ENCODE peak calls at places on chromosomes 11 and 22, in seven cellular contexts. I is HepG2, O is H1, T is GM12892, U is GM12878, W is K562, P is SK-N-SH. K is an unnamed sample.

GRCh38 chr11:84906995-84907394 is 720.1 kb downstream of the DLG2 start:
- DNase-seq in I (no peak), O (no peak), T (no peak), U (no peak), W (no peak), P (no peak), K (no peak)

GRCh38 chr22:27456696-27457503 is 344.7 kb downstream of the MN1 start:
- DNase-seq in I (no peak), O (no peak), T (no peak), U (no peak), W (no peak), P (no peak), K (no peak)

GRCh38 chr11:119641991-119642745 is 86.8 kb downstream of the NECTIN1 start:
- DNase-seq in I (peak), O (no peak), T (no peak), U (no peak), W (peak), P (peak), K (no peak)

GRCh38 chr11:107858217-107859070 is at the start of gene SLC35F2:
- DNase-seq in I (peak), O (peak), T (peak), U (peak), W (peak), P (peak), K (peak)

GRCh38 chr11:9803685-9804413 is 140.0 kb downstream of the SWAP70 start:
- DNase-seq in I (no peak), O (no peak), T (no peak), U (no peak), W (no peak), P (no peak), K (no peak)

GRCh38 chr11:102276302-102277182 is 40.7 kb upstream of the BIRC3 start:
- DNase-seq in I (no peak), O (no peak), T (no peak), U (no peak), W (no peak), P (no peak), K (no peak)

GRCh38 chr11:67376873-67377808 is 3.7 kb upstream of the CLCF1 start:
- DNase-seq in I (no peak), O (no peak), T (no peak), U (no peak), W (no peak), P (no peak), K (no peak)

GRCh38 chr11:8671651-8672062 is 10.8 kb downstream of the TRIM66 start:
- DNase-seq in I (no peak), O (no peak), T (no peak), U (no peak), W (no peak), P (no peak), K (no peak)

GRCh38 chr22:27386186-27386585 is 415.4 kb downstream of the MN1 start:
- DNase-seq in I (no peak), O (no peak), T (no peak), U (no peak), W (no peak), P (no peak), K (no peak)

GRCh38 chr11:120332822-120333716 is 3.1 kb upstream of the ARHGEF12 start:
- DNase-seq in I (no peak), O (no peak), T (no peak), U (no peak), W (no peak), P (no peak), K (no peak)

GRCh38 chr11:10902301-10902700 is 44.4 kb upstream of the ZBED5 start:
- DNase-seq in I (no peak), O (no peak), T (no peak), U (no peak), W (no peak), P (no peak), K (no peak)

GRCh38 chr22:36510384-36510783 is 3.5 kb upstream of the FOXRED2 start:
- DNase-seq in I (no peak), O (no peak), T (no peak), U (no peak), W (no peak), P (no peak), K (no peak)

GRCh38 chr22:48239461-48240164 is 1477.2 kb downstream of the TBC1D22A start:
- DNase-seq in I (no peak), O (no peak), T (no peak), U (no peak), W (no peak), P (no peak), K (no peak)

GRCh38 chr22:49260681-49261580 is 566.7 kb downstream of the BRD1 start:
- DNase-seq in I (no peak), O (no peak), T (no peak), U (no peak), W (no peak), P (no peak), K (no peak)

GRCh38 chr22:48640890-48641771 is 1186.5 kb downstream of the BRD1 start:
- DNase-seq in I (no peak), O (no peak), T (no peak), U (no peak), W (no peak), P (no peak), K (no peak)

GRCh38 chr11:116790167-116791001 is 1.3 kb downstream of the APOA5 start:
- DNase-seq in I (no peak), O (no peak), T (no peak), U (no peak), W (no peak), P (no peak), K (no peak)

GRCh38 chr22:44193537-44193896 is 12.8 kb downstream of the PARVG start:
- DNase-seq in I (no peak), O (no peak), T (no peak), U (no peak), W (no peak), P (no peak), K (no peak)

GRCh38 chr11:48044577-48044976 is 64.2 kb downstream of the PTPRJ start:
- DNase-seq in I (no peak), O (no peak), T (no peak), U (no peak), W (no peak), P (no peak), K (no peak)

DNA sequence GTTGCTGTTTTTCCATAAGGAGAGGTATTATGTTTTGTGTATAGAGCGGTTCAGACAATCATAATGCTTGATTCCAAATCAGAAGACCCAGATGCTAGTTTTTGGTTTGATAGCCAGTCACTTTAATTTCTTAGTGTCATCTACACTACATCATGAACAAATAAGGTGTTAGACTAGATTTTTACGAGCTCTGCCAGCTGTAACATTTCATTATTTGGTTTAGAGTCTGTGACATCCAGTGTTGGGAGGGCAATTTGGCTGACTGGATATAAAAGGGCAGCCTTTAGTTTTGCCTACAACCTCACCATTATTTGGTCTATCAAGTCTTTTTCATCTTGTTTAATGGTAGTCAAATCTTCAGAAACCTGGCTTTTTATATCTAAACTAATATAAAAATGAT is 30.2 kb upstream of the FBXO3 start:
- DNase-seq in I (no peak), O (no peak), T (no peak), U (no peak), W (no peak), P (no peak), K (no peak)
- TF ChIP-seq TAF1 in I (no peak), O (no peak), T (no peak), U (no peak), W (no peak), P (no peak), K (no peak)

DNA sequence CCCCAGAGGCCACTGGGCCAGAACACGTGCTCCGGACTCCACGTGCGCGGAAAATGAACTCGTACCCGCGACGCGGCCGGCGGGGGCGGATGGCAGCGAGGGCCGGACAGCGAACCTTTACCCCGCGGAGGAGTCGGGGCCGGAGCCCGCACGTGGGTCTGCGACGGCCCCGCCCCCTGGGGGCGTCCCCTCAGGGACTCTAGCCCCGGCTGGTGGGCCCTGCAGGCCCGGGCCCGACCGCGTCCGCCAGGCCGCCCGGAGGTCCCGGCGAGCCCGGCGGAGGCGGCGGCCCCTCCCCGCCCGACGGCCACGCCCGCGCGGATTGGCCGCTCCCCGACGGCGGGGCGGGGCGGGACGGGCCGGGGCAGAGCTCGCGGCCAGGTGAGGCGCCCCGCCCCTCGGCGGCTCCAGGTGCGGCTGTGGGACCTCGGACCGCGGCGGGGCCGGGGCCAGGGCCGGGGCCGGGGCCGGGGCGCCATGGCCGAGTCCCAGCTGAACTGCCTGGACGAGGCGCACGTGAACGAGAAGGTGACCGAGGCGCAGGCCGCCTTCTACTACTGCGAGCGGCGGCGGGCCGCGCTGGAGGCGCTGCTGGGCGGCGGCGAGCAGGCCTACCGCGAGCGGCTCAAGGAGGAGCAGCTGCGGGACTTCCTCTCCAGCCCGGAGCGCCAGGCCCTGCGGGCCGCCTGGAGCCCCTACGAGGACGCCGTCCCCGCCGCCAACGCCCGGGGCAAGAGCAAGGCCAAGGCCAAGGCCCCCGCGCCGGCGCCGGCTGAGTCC is at the start of gene FAM83F:
- DNase-seq in I (no peak), O (peak), T (no peak), U (no peak), W (no peak), P (no peak), K (peak)
- TF ChIP-seq TAF1 in I (no peak), O (peak), T (no peak), U (no peak), W (no peak), P (no peak), K (no peak)

GRCh38 chr22:47116426-47117341 is 354.2 kb downstream of the TBC1D22A start:
- DNase-seq in I (no peak), O (no peak), T (no peak), U (no peak), W (no peak), P (no peak), K (no peak)

GRCh38 chr22:47115921-47116320 is 353.5 kb downstream of the TBC1D22A start:
- DNase-seq in I (no peak), O (no peak), T (no peak), U (no peak), W (no peak), P (no peak), K (no peak)

GRCh38 chr22:47121791-47122190 is 359.3 kb downstream of the TBC1D22A start:
- DNase-seq in I (no peak), O (no peak), T (no peak), U (no peak), W (no peak), P (no peak), K (no peak)

GRCh38 chr22:47120399-47120798 is 357.9 kb downstream of the TBC1D22A start:
- DNase-seq in I (no peak), O (no peak), T (no peak), U (no peak), W (no peak), P (no peak), K (no peak)

DNA sequence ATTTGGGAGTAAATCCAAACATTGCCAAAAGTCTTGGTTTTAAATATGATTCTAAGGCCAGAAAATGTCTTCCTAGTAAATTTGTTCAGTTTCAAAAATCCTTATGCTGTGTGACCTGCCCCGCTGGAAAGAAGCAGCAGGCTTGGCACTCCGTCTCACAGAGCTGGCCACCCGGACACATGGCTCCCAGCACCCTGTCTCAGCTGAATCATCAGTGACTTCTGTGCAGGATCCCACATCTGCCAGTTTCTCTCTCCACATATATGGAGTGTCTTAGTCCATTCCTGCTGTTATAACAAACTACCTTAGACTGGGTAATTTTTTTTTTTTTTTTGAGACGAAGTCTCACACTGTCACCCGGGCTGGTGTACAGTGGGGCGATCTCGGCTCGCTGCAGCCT is 356.7 kb downstream of the TBC1D22A start:
- DNase-seq in I (no peak), O (no peak), T (no peak), U (no peak), W (no peak), P (no peak), K (no peak)
- TF ChIP-seq TAF1 in I (no peak), O (no peak), T (no peak), U (no peak), W (no peak), P (no peak), K (no peak)

DNA sequence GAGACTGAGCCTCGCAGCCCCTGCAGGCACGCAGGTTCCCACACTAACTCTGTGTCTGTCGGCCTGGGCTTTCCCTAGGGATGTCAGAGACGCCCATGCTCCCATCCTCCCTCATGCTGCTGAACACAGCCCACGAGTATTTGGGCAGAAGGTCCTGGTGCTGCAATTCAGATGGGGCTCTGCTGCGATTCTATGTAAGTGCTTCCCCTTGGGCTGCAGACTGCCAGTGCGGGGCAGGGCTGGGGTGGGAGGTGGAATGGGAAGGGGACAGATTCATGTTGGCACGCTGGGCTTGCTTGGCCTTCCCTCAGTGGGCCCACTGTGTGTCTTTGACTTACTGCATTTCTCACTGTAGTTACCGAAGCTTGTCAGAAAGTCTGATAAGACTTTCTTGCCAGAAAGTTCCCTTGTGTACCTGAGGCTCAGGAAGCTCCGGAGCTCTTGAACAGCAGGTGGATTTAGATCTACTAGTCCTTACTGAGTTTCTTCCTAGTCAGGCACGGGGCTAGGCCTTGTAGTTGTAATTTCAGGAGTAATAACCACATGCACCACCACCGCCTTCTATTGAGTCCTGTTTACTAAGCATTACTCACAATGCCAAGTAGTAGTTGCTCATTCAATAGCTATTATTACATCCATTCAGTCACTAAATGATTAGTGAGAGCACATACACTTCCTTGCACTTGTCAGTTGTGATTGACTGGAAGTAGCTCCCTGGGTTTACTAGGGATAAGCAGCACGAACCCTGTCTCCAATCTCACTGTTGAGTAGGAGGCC is 65.2 kb downstream of the CABIN1 start:
- DNase-seq in I (no peak), O (no peak), T (no peak), U (no peak), W (no peak), P (no peak), K (no peak)
- TF ChIP-seq TAF1 in I (no peak), O (no peak), T (no peak), U (no peak), W (no peak), P (no peak), K (no peak)

GRCh38 chr11:36380296-36381004 is 84.4 kb downstream of the PRR5L start:
- DNase-seq in I (no peak), O (no peak), T (no peak), U (no peak), W (no peak), P (no peak), K (no peak)

GRCh38 chr11:36377759-36378553 is 81.9 kb downstream of the PRR5L start:
- DNase-seq in I (no peak), O (no peak), T (no peak), U (no peak), W (no peak), P (no peak), K (no peak)

GRCh38 chr11:36379653-36380052 is 83.6 kb downstream of the PRR5L start:
- DNase-seq in I (no peak), O (no peak), T (no peak), U (no peak), W (no peak), P (no peak), K (no peak)

GRCh38 chr11:36383200-36383599 is 87.1 kb downstream of the PRR5L start:
- DNase-seq in I (no peak), O (no peak), T (no peak), U (no peak), W (no peak), P (no peak), K (no peak)

GRCh38 chr11:36381005-36381350 is 84.9 kb downstream of the PRR5L start:
- DNase-seq in I (no peak), O (no peak), T (no peak), U (no peak), W (no peak), P (no peak), K (no peak)
- TF ChIP-seq TAF1 in I (no peak), O (no peak), T (no peak), U (no peak), W (no peak), P (no peak), K (no peak)

DNA sequence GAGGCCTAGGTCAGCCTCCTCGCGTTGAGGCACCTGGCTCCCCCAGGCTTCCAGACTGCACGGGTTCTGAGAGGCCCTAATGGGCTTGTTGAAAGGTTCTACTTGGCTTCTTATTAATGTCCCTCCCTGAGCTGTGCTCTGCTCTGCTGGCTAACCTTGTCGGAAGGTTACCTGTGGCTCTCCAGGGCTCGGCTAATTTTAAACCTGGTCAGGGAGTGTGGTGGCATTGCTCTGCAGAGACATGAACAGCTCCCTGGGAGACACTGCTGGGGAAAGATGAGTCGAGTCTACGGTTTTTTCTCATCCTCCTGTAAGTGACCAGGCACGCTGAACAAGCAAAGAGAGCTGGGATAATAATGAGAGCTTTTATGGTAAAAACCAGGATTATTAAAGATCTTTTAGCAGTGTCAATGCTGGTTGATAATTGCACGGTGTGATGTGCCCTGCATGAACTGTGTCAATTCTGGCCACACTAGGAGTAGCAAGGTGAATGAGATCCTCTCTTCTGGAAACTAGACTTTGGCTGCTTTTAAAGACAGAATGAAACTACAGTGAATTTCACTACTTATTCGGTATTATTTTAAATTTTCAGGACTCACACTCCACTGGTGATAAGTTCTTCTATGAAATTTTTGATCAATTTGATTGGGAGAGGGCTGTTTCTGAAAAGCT is 70.7 kb downstream of the TEAD1 start:
- DNase-seq in I (no peak), O (no peak), T (no peak), U (no peak), W (no peak), P (no peak), K (no peak)
- TF ChIP-seq TAF1 in I (no peak), O (no peak), T (no peak), U (no peak), W (no peak), P (no peak), K (no peak)